ENCODE peak calls at places on chromosomes 12 and 14, in six cellular contexts. One of them, this sample, is unnamed.
A peak's percentile ranks its signal among the peaks of the same experiment; 100 is the strongest.

GRCh38 chr12:3107071-3107583 is 29.9 kb downstream of the TSPAN9 start:
- DNase-seq in breast epithelium: no peak
- DNase-seq in stomach: no peak
- DNase-seq in prostate gland: no peak
- DNase-seq in SK-N-SH: peak; percentile 65
- DNase-seq in spleen: no peak
- DNase-seq in this sample: no peak

GRCh38 chr12:111467092-111467861 is 61.6 kb downstream of the SH2B3 start:
- DNase-seq in breast epithelium: no peak
- DNase-seq in stomach: no peak
- DNase-seq in prostate gland: no peak
- DNase-seq in SK-N-SH: no peak
- DNase-seq in spleen: no peak
- DNase-seq in this sample: no peak

GRCh38 chr12:64669270-64669842 is 59.1 kb downstream of the RASSF3 start:
- DNase-seq in breast epithelium: no peak
- DNase-seq in stomach: peak; percentile 73
- DNase-seq in prostate gland: no peak
- DNase-seq in SK-N-SH: peak; percentile 47
- DNase-seq in spleen: peak; percentile 91
- DNase-seq in this sample: no peak

GRCh38 chr14:104527857-104528459 is 51.6 kb upstream of the C14orf180 start:
- DNase-seq in breast epithelium: no peak
- DNase-seq in stomach: no peak
- DNase-seq in prostate gland: no peak
- DNase-seq in SK-N-SH: no peak
- DNase-seq in spleen: no peak
- DNase-seq in this sample: no peak

GRCh38 chr12:131390408-131391100 is 320.3 kb upstream of the SFSWAP start:
- DNase-seq in breast epithelium: no peak
- DNase-seq in stomach: no peak
- DNase-seq in prostate gland: no peak
- DNase-seq in SK-N-SH: no peak
- DNase-seq in spleen: peak; percentile 46
- DNase-seq in this sample: no peak

GRCh38 chr12:52130695-52131094 is 51.2 kb downstream of the SMIM41 start:
- DNase-seq in breast epithelium: peak; percentile 15
- DNase-seq in stomach: no peak
- DNase-seq in prostate gland: no peak
- DNase-seq in SK-N-SH: peak; percentile 5
- DNase-seq in spleen: peak; percentile 61
- DNase-seq in this sample: no peak

GRCh38 chr12:66014818-66015217 is 115.7 kb downstream of the LLPH start:
- DNase-seq in breast epithelium: no peak
- DNase-seq in stomach: no peak
- DNase-seq in prostate gland: no peak
- DNase-seq in SK-N-SH: no peak
- DNase-seq in spleen: no peak
- DNase-seq in this sample: peak; percentile 55

GRCh38 chr14:105945891-105946290 is 419.5 kb downstream of the TMEM121 start:
- DNase-seq in breast epithelium: no peak
- DNase-seq in stomach: no peak
- DNase-seq in prostate gland: no peak
- DNase-seq in SK-N-SH: no peak
- DNase-seq in spleen: no peak
- DNase-seq in this sample: no peak

GRCh38 chr12:75820848-75821578 is 210.6 kb downstream of the PHLDA1 start:
- DNase-seq in breast epithelium: no peak
- DNase-seq in stomach: no peak
- DNase-seq in prostate gland: no peak
- DNase-seq in SK-N-SH: no peak
- DNase-seq in spleen: no peak
- DNase-seq in this sample: no peak

GRCh38 chr12:122880155-122880605 is 15.7 kb downstream of the VPS37B start:
- DNase-seq in breast epithelium: no peak
- DNase-seq in stomach: no peak
- DNase-seq in prostate gland: no peak
- DNase-seq in SK-N-SH: no peak
- DNase-seq in spleen: no peak
- DNase-seq in this sample: no peak

GRCh38 chr12:57613427-57614109 is 2.3 kb downstream of the ARHGEF25 start:
- DNase-seq in breast epithelium: no peak
- DNase-seq in stomach: no peak
- DNase-seq in prostate gland: no peak
- DNase-seq in SK-N-SH: no peak
- DNase-seq in spleen: no peak
- DNase-seq in this sample: no peak
- H3K27me3 ChIP-seq in breast epithelium: no peaks in the 10 kb centered on the region
- H3K27me3 ChIP-seq in stomach: peaks cover 86% of the 10 kb centered on the region
- H3K27me3 ChIP-seq in prostate gland: no peaks in the 10 kb centered on the region
- H3K27me3 ChIP-seq in SK-N-SH: no peaks in the 10 kb centered on the region
- H3K27me3 ChIP-seq in spleen: peaks cover 23% of the 10 kb centered on the region
- H3K27me3 ChIP-seq in this sample: no peaks in the 10 kb centered on the region

DNA sequence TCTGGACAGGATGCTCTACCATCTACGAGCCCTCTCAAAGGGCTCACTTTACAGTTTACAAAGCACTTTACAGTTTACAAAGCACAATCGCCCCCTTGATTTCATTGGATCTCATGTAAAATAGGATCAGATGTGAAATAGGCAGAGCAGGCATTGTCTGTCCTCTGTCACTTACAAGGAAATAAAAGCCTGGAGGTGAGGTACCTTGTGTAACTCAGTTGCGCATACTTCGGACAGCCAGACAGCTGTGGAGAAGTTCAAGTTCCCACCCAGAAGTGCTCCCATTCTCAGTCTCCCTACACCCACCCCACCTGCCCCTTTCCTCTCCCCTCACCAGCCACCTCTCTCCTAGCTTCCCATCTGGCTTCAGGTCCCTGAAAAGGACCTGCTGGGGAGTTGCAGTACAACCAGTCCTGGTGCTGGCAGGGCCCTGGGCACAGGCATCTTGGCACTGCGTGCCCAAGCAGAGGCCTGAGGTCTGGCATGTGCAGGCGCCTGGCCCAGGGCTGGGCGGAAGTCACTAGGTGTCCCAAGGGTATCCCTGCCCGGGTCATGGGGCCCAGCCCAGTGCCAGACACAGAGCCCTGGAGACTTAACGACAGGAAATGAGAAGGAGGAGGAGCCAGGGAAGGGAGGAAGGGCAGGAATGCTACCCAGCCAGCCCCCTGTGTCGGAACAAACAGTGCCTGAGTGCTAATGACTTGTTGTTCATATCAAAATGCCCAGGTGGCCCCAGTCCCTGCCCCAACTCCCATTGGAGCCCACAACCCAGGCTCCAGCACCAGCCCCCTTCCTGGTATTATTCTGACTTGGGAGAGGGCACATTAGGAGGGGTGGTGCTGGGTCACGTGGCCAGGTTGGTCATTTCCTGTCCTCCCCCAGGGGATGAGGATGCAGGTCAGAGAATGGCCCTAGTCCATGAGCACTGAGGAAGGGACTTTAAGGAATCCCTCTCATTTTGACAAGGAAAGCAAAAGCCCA is 5.4 kb downstream of the RAPGEF3 start:
- DNase-seq in breast epithelium: peak; percentile 98
- DNase-seq in stomach: peak; percentile 89
- DNase-seq in prostate gland: peak; percentile 91
- DNase-seq in SK-N-SH: peak; percentile 75
- DNase-seq in spleen: peak; percentile 88
- DNase-seq in this sample: no peak
- TF ChIP-seq POLR2AphosphoS5 in breast epithelium: peak; percentile 81
- TF ChIP-seq POLR2AphosphoS5 in stomach: peak; percentile 40
- TF ChIP-seq POLR2AphosphoS5 in prostate gland: peak; percentile 89
- TF ChIP-seq POLR2AphosphoS5 in SK-N-SH: no peak
- TF ChIP-seq POLR2AphosphoS5 in spleen: peak; percentile 84
- TF ChIP-seq POLR2AphosphoS5 in this sample: peak; percentile 49

GRCh38 chr12:5442251-5443006 is 10.5 kb downstream of the NTF3 start:
- DNase-seq in breast epithelium: no peak
- DNase-seq in stomach: no peak
- DNase-seq in prostate gland: peak; percentile 55
- DNase-seq in SK-N-SH: peak; percentile 55
- DNase-seq in spleen: no peak
- DNase-seq in this sample: no peak

GRCh38 chr12:5439788-5440300 is 7.9 kb downstream of the NTF3 start:
- DNase-seq in breast epithelium: no peak
- DNase-seq in stomach: no peak
- DNase-seq in prostate gland: no peak
- DNase-seq in SK-N-SH: no peak
- DNase-seq in spleen: no peak
- DNase-seq in this sample: no peak

GRCh38 chr12:5441497-5442236 is 9.8 kb downstream of the NTF3 start:
- DNase-seq in breast epithelium: peak; percentile 80
- DNase-seq in stomach: no peak
- DNase-seq in prostate gland: peak; percentile 43
- DNase-seq in SK-N-SH: no peak
- DNase-seq in spleen: no peak
- DNase-seq in this sample: no peak

GRCh38 chr12:5439333-5439732 is 7.4 kb downstream of the NTF3 start:
- DNase-seq in breast epithelium: no peak
- DNase-seq in stomach: no peak
- DNase-seq in prostate gland: no peak
- DNase-seq in SK-N-SH: no peak
- DNase-seq in spleen: no peak
- DNase-seq in this sample: no peak

GRCh38 chr12:5440973-5441372 is 9.1 kb downstream of the NTF3 start:
- DNase-seq in breast epithelium: no peak
- DNase-seq in stomach: no peak
- DNase-seq in prostate gland: no peak
- DNase-seq in SK-N-SH: no peak
- DNase-seq in spleen: no peak
- DNase-seq in this sample: no peak
- H3K27ac ChIP-seq in breast epithelium: peak overlapping the region; percentile 30
- H3K27ac ChIP-seq in stomach: no peak overlapping the region
- H3K27ac ChIP-seq in prostate gland: no peak overlapping the region
- H3K27ac ChIP-seq in SK-N-SH: no peak overlapping the region
- H3K27ac ChIP-seq in spleen: no peak overlapping the region
- H3K27ac ChIP-seq in this sample: no peak overlapping the region

GRCh38 chr14:36666416-36667206 is 5.0 kb downstream of the PAX9 start:
- DNase-seq in breast epithelium: no peak
- DNase-seq in stomach: no peak
- DNase-seq in prostate gland: no peak
- DNase-seq in SK-N-SH: no peak
- DNase-seq in spleen: no peak
- DNase-seq in this sample: no peak
- H3K27me3 ChIP-seq in breast epithelium: peaks cover 3% of the 10 kb centered on the region
- H3K27me3 ChIP-seq in stomach: peaks cover 100% of the 10 kb centered on the region
- H3K27me3 ChIP-seq in prostate gland: no peaks in the 10 kb centered on the region
- H3K27me3 ChIP-seq in SK-N-SH: peaks cover 38% of the 10 kb centered on the region
- H3K27me3 ChIP-seq in spleen: peaks cover 60% of the 10 kb centered on the region
- H3K27me3 ChIP-seq in this sample: peaks cover 17% of the 10 kb centered on the region

GRCh38 chr14:97975960-97976359 is 1178.8 kb downstream of the VRK1 start:
- DNase-seq in breast epithelium: no peak
- DNase-seq in stomach: no peak
- DNase-seq in prostate gland: no peak
- DNase-seq in SK-N-SH: no peak
- DNase-seq in spleen: no peak
- DNase-seq in this sample: no peak

GRCh38 chr14:97978336-97978735 is 1181.2 kb downstream of the VRK1 start:
- DNase-seq in breast epithelium: peak; percentile 67
- DNase-seq in stomach: peak; percentile 69
- DNase-seq in prostate gland: peak; percentile 72
- DNase-seq in SK-N-SH: peak; percentile 56
- DNase-seq in spleen: peak; percentile 80
- DNase-seq in this sample: no peak

GRCh38 chr14:97976861-97977260 is 1179.7 kb downstream of the VRK1 start:
- DNase-seq in breast epithelium: no peak
- DNase-seq in stomach: no peak
- DNase-seq in prostate gland: no peak
- DNase-seq in SK-N-SH: no peak
- DNase-seq in spleen: no peak
- DNase-seq in this sample: no peak

GRCh38 chr14:97977711-97978261 is 1180.6 kb downstream of the VRK1 start:
- DNase-seq in breast epithelium: peak; percentile 81
- DNase-seq in stomach: peak; percentile 59
- DNase-seq in prostate gland: peak; percentile 74
- DNase-seq in SK-N-SH: peak; percentile 60
- DNase-seq in spleen: peak; percentile 90
- DNase-seq in this sample: no peak
- TF ChIP-seq POLR2AphosphoS5 in breast epithelium: no peak
- TF ChIP-seq POLR2AphosphoS5 in stomach: peak; percentile 62
- TF ChIP-seq POLR2AphosphoS5 in prostate gland: peak; percentile 53
- TF ChIP-seq POLR2AphosphoS5 in SK-N-SH: no peak
- TF ChIP-seq POLR2AphosphoS5 in spleen: peak; percentile 85
- TF ChIP-seq POLR2AphosphoS5 in this sample: peak; percentile 48

GRCh38 chr14:76089575-76089974 is 62.1 kb upstream of the GPATCH2L start:
- DNase-seq in breast epithelium: no peak
- DNase-seq in stomach: no peak
- DNase-seq in prostate gland: no peak
- DNase-seq in SK-N-SH: no peak
- DNase-seq in spleen: no peak
- DNase-seq in this sample: no peak
- H3K27ac ChIP-seq in breast epithelium: peak overlapping the region; percentile 44
- H3K27ac ChIP-seq in stomach: no peak overlapping the region
- H3K27ac ChIP-seq in prostate gland: peak overlapping the region; percentile 17
- H3K27ac ChIP-seq in SK-N-SH: no peak overlapping the region
- H3K27ac ChIP-seq in spleen: no peak overlapping the region
- H3K27ac ChIP-seq in this sample: no peak overlapping the region

DNA sequence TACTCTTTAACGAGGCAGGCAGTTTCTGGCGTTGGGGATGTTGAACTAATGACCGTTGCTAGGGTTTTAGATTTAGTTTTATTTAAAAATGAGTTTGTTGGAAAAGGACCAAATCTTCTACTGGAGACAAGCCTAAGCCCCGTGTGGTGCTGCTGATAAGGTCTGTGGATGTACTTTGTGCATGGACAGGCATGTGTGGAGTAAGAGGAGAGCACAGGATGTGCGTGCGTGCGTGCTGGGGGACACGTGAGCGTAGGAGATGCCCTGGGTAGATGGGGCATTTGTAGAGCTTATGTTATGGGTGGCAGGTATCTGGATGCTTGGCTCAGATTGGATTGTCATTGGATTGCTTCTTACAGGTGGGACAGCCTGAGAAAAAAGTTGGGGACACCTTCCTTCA is 5.7 kb downstream of the NTF3 start:
- DNase-seq in breast epithelium: no peak
- DNase-seq in stomach: no peak
- DNase-seq in prostate gland: no peak
- DNase-seq in SK-N-SH: no peak
- DNase-seq in spleen: no peak
- DNase-seq in this sample: no peak
- H3K27me3 ChIP-seq in breast epithelium: peaks cover 5% of the 10 kb centered on the region
- H3K27me3 ChIP-seq in stomach: peaks cover 62% of the 10 kb centered on the region
- H3K27me3 ChIP-seq in prostate gland: peaks cover 6% of the 10 kb centered on the region
- H3K27me3 ChIP-seq in SK-N-SH: peaks cover 94% of the 10 kb centered on the region
- H3K27me3 ChIP-seq in spleen: peaks cover 15% of the 10 kb centered on the region
- H3K27me3 ChIP-seq in this sample: peaks cover 87% of the 10 kb centered on the region